ENCODE peak calls at places on chromosomes 7 and 10, in four cellular contexts. Q, G, E and I are unnamed samples.

GRCh38 chr7:133830081-133830480 is 297.1 kb upstream of the LRGUK start:
- DNase-seq in Q (no peak), G (no peak), E (no peak), I (no peak)

GRCh38 chr10:4131407-4132215 is 346.6 kb upstream of the KLF6 start:
- DNase-seq in Q (peak), G (peak), E (no peak), I (peak)

GRCh38 chr7:69213882-69214281 is 384.4 kb upstream of the AUTS2 start:
- DNase-seq in Q (peak), G (no peak), E (no peak), I (no peak)

GRCh38 chr10:59127991-59128390 is 48.5 kb upstream of the PHYHIPL start:
- DNase-seq in Q (no peak), G (no peak), E (no peak), I (no peak)

GRCh38 chr7:28408974-28409715 is 3.2 kb upstream of the CREB5 start:
- DNase-seq in Q (peak), G (no peak), E (peak), I (peak)

GRCh38 chr10:70595566-70596016 is 7.0 kb downstream of the PRF1 start:
- DNase-seq in Q (no peak), G (no peak), E (peak), I (no peak)

GRCh38 chr7:47931788-47932425 is 16.4 kb downstream of the PKD1L1 start:
- DNase-seq in Q (no peak), G (no peak), E (no peak), I (no peak)

GRCh38 chr7:127678330-127678729 is 26.3 kb downstream of the SND1 start:
- DNase-seq in Q (no peak), G (no peak), E (no peak), I (no peak)

GRCh38 chr7:21767300-21767900 is 178.3 kb downstream of the CDCA7L start:
- DNase-seq in Q (peak), G (peak), E (peak), I (peak)

GRCh38 chr7:116687801-116688201 is 15.8 kb downstream of the MET start:
- DNase-seq in Q (peak), G (no peak), E (peak), I (peak)

GRCh38 chr10:116241025-116241424 is 32.0 kb downstream of the GFRA1 start:
- DNase-seq in Q (no peak), G (no peak), E (no peak), I (no peak)

GRCh38 chr10:62050941-62051433 is 149.5 kb downstream of the ARID5B start:
- DNase-seq in Q (peak), G (peak), E (peak), I (peak)

GRCh38 chr10:32070645-32071044 is 14.4 kb upstream of the KIF5B start:
- DNase-seq in Q (no peak), G (no peak), E (no peak), I (no peak)

GRCh38 chr7:95199779-95200558 is 124.4 kb downstream of the PON1 start:
- DNase-seq in Q (peak), G (no peak), E (peak), I (peak)

GRCh38 chr10:25875555-25876165 is 58.4 kb upstream of the MYO3A start:
- DNase-seq in Q (peak), G (peak), E (peak), I (peak)

GRCh38 chr7:7554021-7554432 is 12.7 kb upstream of the MIOS start:
- DNase-seq in Q (no peak), G (no peak), E (no peak), I (no peak)

GRCh38 chr7:8762803-8763202 is 329.4 kb downstream of the NXPH1 start:
- DNase-seq in Q (no peak), G (no peak), E (no peak), I (no peak)

GRCh38 chr10:68261132-68261856 is 29.4 kb upstream of the ATOH7 start:
- DNase-seq in Q (no peak), G (no peak), E (peak), I (no peak)

GRCh38 chr7:92840309-92840708 is 3.9 kb upstream of the CDK6 start:
- DNase-seq in Q (no peak), G (no peak), E (no peak), I (no peak)
- TF ChIP-seq MYC in Q (no peak), G (no peak), E (no peak), I (no peak)

GRCh38 chr10:93457511-93457910 is 24.6 kb downstream of the MYOF start:
- DNase-seq in Q (no peak), G (no peak), E (no peak), I (no peak)

GRCh38 chr10:93456480-93456879 is 25.7 kb downstream of the MYOF start:
- DNase-seq in Q (no peak), G (no peak), E (no peak), I (no peak)

GRCh38 chr10:93461807-93462178 is 20.3 kb downstream of the MYOF start:
- DNase-seq in Q (peak), G (no peak), E (no peak), I (peak)

GRCh38 chr10:93461124-93461806 is 20.9 kb downstream of the MYOF start:
- DNase-seq in Q (no peak), G (no peak), E (no peak), I (peak)

DNA sequence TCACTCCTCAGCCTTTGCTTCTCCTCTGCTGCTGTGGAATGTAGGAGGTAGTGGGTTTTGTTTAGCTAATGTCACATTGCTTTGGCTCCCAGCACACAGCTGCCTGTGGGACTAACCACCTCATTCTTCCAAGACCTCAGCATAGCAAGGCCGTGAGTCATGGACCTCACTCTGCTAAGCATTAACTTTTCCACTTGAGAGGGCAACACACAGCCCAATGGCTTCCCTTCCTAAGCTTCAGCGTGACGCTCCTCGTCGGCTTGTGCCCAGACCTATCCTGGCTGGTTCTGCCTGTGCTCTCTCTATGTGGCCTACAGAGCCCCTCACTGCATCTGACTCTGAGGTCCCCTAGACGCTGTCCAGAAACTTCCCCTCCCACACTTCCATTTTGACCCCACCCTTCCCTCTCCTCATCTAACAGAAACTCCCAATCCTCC is 23.3 kb downstream of the MYOF start:
- DNase-seq in Q (peak), G (no peak), E (peak), I (peak)
- H3K27ac ChIP-seq in Q (peak), G (no peak), E (no peak), I (peak)

DNA sequence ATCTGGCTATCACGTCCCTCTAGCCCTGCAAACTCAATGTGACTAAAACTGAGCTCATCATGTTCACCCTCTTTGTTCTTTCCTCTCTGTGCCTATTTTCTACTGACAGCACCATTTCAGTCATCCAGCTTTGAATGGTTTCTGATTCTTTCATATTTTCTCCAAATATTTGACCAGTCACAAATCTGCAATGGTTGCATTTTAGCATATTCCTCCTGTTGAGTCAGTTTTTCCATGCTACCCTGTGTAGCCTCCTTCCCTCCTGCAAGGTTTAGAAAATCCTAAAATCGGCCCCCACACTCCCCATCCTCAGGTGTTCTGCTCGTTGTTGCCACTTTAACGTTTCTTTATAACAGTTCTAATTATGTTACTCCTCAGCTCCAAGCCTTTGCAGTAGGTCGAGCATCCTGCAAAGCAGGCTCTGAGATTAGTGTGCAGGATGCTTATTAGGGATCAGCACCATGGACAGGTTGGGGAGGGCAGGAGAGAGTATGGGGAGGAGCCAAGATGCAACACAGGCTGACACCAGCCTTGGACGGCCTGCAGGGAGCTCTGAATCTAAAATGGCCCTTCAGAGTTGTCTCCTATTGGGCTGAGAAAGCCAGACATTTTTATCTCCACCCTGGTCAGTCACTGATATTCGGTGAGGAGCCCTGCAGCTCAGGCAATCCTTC is 531.0 kb upstream of the COBL start:
- DNase-seq in Q (no peak), G (no peak), E (no peak), I (no peak)
- TF ChIP-seq MAX in Q (no peak), G (no peak), E (no peak), I (no peak)

GRCh38 chr10:78231327-78231726 is 197.7 kb downstream of the RPS24 start:
- DNase-seq in Q (no peak), G (no peak), E (no peak), I (no peak)
- TF ChIP-seq MYC in Q (no peak), G (no peak), E (no peak), I (no peak)

GRCh38 chr10:103852856-103853255 is 2.5 kb downstream of the SH3PXD2A start:
- DNase-seq in Q (no peak), G (no peak), E (no peak), I (no peak)
- H3K27ac ChIP-seq in Q (no peak), G (no peak), E (peak), I (no peak)

DNA sequence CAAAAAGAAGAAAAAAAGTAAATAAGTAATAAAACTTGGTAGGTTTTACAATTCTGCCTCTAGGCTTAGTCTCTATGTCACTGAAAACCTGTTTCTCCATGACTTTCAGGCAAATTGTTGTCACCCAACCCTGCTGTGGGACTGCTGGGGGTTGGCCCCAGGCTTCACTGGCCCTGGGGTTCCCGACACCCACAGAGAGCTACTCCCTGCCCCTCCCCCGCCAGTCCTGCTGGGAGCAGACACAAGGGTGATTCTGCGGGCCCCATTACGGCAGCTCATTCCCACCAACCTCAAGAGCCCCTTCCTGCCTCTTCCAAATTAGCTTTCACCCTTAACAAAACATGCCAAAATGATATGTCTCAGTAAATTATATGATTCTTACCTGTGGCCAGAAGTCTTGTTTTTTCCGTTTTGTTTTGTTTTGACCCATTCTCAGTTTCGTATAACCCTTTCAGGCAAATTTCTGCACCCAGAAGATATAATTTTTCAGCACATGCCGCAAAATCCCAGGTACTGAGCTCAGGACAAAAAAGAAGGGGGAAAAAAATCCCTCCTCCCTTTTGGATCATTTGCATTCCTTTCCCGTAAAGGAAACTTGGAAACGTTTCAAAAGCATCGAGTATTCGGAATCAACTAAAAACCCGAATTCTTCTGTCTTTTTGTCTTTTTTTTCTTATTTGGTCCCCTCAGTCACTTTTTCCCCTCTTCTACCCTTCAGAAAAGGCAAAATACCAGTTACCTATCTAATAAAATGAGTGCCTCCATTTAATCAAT is 27.8 kb downstream of the CHST15 start:
- DNase-seq in Q (no peak), G (no peak), E (no peak), I (no peak)
- TF ChIP-seq MAX in Q (no peak), G (no peak), E (no peak), I (no peak)

GRCh38 chr7:130488376-130489139 is 3.3 kb upstream of the MEST start:
- DNase-seq in Q (no peak), G (no peak), E (no peak), I (no peak)

GRCh38 chr7:130489140-130489967 is 2.5 kb upstream of the MEST start:
- DNase-seq in Q (no peak), G (no peak), E (no peak), I (peak)

GRCh38 chr7:130490888-130491771 is 755 bp upstream of the MEST start:
- DNase-seq in Q (no peak), G (no peak), E (no peak), I (peak)

GRCh38 chr7:130491841-130492518 is at the start of gene MEST:
- DNase-seq in Q (no peak), G (no peak), E (no peak), I (peak)

GRCh38 chr7:130490287-130490686 is 1.6 kb upstream of the MEST start:
- DNase-seq in Q (no peak), G (no peak), E (no peak), I (peak)
- TF ChIP-seq MYC in Q (no peak), G (no peak), E (no peak), I (no peak)

GRCh38 chr10:129967579-129968019 is 3.5 kb upstream of the EBF3 start:
- DNase-seq in Q (no peak), G (no peak), E (no peak), I (no peak)

GRCh38 chr10:129965940-129966339 is 1.9 kb upstream of the EBF3 start:
- DNase-seq in Q (no peak), G (no peak), E (no peak), I (no peak)

GRCh38 chr10:129965418-129965793 is 1.3 kb upstream of the EBF3 start:
- DNase-seq in Q (no peak), G (no peak), E (no peak), I (no peak)

GRCh38 chr10:129966831-129967578 is 2.9 kb upstream of the EBF3 start:
- DNase-seq in Q (no peak), G (no peak), E (no peak), I (no peak)

GRCh38 chr10:129966370-129966769 is 2.3 kb upstream of the EBF3 start:
- DNase-seq in Q (no peak), G (no peak), E (no peak), I (no peak)
- H3K27ac ChIP-seq in Q (no peak), G (no peak), E (no peak), I (no peak)

DNA sequence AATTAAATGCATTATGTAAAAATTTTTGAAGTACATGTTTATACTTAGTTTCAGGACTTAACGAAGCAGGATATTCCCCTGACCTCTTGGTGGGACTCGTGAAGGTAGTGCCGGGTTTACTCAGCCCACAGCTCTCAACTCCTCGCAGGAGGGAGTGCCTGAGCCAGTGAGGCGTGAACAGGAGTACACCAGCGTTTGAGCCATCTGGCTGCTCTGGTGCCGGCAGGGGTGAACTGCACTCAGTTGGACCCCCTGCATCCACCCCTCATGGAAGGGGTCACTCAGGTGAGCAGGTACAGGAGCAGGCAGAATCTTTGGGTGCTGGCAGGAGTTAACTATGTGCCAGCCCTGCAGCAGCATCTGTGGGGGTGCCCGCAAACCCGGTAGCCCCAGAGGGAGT is 625.1 kb upstream of the PCDH15 start:
- DNase-seq in Q (no peak), G (no peak), E (no peak), I (no peak)
- TF ChIP-seq MAX in Q (no peak), G (no peak), E (no peak), I (no peak)

GRCh38 chr10:44102726-44103255 is 282.1 kb downstream of the CXCL12 start:
- DNase-seq in Q (no peak), G (no peak), E (no peak), I (no peak)
- TF ChIP-seq MYC in Q (no peak), G (no peak), E (no peak), I (no peak)